ENCODE peak calls at places on chromosomes 12 and 14, in seven cellular contexts. V is bronchial epithelial cell, Q is GM12878, E is vagina, Y is lower leg skin, F is astrocyte of the spinal cord, L is left ventricle myocardium inferior. S is an unnamed sample.

GRCh38 chr12:103632554-103633216 is 45.6 kb downstream of the STAB2 start:
- DNase-seq in V (peak), Q (peak), E (no peak), Y (no peak), F (peak), L (no peak), S (peak)

GRCh38 chr12:76158518-76159321 is 74.2 kb upstream of the NAP1L1 start:
- DNase-seq in V (peak), Q (peak), E (no peak), Y (peak), F (peak), L (no peak), S (peak)

GRCh38 chr14:56131004-56131864 is 13.0 kb downstream of the PELI2 start:
- DNase-seq in V (no peak), Q (no peak), E (no peak), Y (no peak), F (no peak), L (no peak), S (no peak)

GRCh38 chr12:112973712-112974305 is 4.5 kb upstream of the OAS2 start:
- DNase-seq in V (no peak), Q (no peak), E (no peak), Y (no peak), F (no peak), L (no peak), S (no peak)

GRCh38 chr14:105042813-105043212 is 21.9 kb upstream of the CDCA4 start:
- DNase-seq in V (no peak), Q (no peak), E (no peak), Y (no peak), F (no peak), L (no peak), S (no peak)

GRCh38 chr12:90281156-90281868 is 572.7 kb upstream of the ATP2B1 start:
- DNase-seq in V (no peak), Q (no peak), E (no peak), Y (no peak), F (no peak), L (no peak), S (no peak)

GRCh38 chr12:10189653-10190052 is 10.8 kb downstream of the TMEM52B start:
- DNase-seq in V (no peak), Q (no peak), E (no peak), Y (no peak), F (no peak), L (peak), S (no peak)

GRCh38 chr12:65742481-65742971 is 81.8 kb upstream of the HMGA2 start:
- DNase-seq in V (no peak), Q (no peak), E (no peak), Y (no peak), F (peak), L (no peak), S (no peak)

GRCh38 chr14:101200650-101201516 is 297.4 kb upstream of the RTL1 start:
- DNase-seq in V (no peak), Q (no peak), E (peak), Y (no peak), F (no peak), L (no peak), S (no peak)

GRCh38 chr12:48677782-48678181 is 4.3 kb downstream of the KANSL2 start:
- DNase-seq in V (no peak), Q (no peak), E (no peak), Y (no peak), F (no peak), L (no peak), S (no peak)

GRCh38 chr12:21989819-21990412 is 48.7 kb upstream of the ABCC9 start:
- DNase-seq in V (peak), Q (no peak), E (no peak), Y (no peak), F (peak), L (no peak), S (no peak)

GRCh38 chr12:26195641-26196423 is 459 bp downstream of the SSPN start:
- DNase-seq in V (no peak), Q (no peak), E (no peak), Y (no peak), F (peak), L (peak), S (no peak)

GRCh38 chr14:99955826-99956455 is 109.3 kb upstream of the EVL start:
- DNase-seq in V (no peak), Q (no peak), E (no peak), Y (no peak), F (no peak), L (no peak), S (no peak)

GRCh38 chr14:43413094-43413493 is 1094.0 kb downstream of the FSCB start:
- DNase-seq in V (no peak), Q (no peak), E (no peak), Y (no peak), F (no peak), L (no peak), S (no peak)

DNA sequence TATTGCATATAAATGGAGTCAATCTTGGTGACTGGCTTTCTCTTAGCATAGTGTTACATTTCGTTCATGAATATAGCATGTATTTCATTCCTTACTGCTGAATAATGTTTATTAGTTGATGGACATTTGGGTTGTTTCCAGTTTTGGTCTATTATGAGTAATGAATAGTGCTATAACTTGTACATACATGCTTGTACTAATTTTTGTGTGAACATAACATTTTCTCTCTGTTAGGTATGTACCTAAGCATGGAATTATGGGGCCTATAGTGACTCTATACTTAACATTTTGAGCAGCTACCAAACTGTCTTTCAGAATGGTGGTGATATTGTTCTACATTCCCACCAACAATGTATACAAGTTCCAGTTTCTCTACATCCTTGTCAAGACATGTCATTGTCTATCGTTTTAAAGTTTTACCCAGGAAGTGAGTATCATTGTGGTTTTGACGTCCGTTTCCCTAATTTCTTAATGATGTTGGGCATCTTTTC is 23.1 kb downstream of the ATP2A2 start:
- DNase-seq in V (peak), Q (no peak), E (no peak), Y (no peak), F (no peak), L (no peak), S (no peak)
- H3K4me3 ChIP-seq in V (no peak), Q (no peak), E (no peak), Y (no peak), F (no peak), L (peak), S (no peak)

DNA sequence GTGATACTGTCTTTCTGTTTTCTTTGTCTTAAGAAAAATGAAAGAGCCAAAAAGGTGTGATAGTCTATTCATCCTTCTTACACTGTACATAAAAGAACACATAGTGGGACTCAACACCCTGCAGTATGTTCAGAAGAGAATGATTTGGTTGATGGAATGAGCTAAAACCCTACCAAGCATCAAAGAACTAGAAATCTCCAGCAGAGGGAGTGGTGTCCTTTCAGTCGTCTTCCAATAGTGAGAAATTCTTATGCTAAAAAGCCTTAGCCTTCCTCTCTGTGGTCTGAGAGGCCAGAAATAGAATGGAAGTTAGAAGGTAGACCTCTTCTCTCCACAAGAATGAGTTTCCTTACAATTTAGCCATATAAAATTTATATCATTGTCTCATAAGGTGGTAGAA is 393.4 kb upstream of the SEL1L start:
- DNase-seq in V (peak), Q (no peak), E (no peak), Y (no peak), F (no peak), L (no peak), S (no peak)
- TF ChIP-seq CTCF in V (no peak), Q (no peak), E (no peak), Y (no peak), F (no peak), L (peak), S (no peak)

GRCh38 chr12:43453761-43454160 is 98.2 kb downstream of the ADAMTS20 start:
- DNase-seq in V (no peak), Q (no peak), E (no peak), Y (no peak), F (no peak), L (no peak), S (no peak)
- H3K4me3 ChIP-seq in V (no peak), Q (no peak), E (no peak), Y (no peak), F (no peak), L (no peak), S (no peak)

DNA sequence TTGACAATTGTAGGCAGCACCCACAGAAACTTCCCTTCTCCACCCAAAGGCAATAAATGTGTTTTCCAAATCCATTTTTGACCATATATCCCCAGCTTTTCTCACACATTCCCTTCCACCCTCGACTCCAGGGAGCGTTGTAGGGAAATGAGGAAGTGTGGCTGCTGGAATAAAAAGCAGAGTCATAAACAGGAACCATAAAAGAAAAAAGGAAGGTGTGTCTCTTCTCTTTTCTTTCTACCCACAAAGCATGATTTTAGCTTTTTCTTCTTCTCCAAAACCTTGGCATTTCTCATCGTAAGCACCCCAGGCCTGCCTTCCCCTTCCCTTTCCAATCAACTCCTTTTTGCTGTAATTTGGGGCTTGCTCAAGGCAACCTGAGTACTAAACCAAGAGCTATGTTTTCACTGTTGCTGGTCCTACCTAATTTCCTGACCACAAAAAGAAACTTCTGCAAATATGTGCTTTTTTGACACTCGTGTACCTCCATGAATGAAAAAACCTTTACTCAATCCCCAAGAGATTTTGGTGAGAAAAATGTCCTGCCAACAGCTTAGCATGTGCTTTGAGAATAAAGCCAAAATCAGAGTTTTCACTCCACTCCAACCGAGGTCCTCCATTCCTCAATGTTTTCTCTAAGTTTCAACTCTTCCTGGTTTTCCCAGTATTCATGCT is 9.2 kb downstream of the PLBD1 start:
- DNase-seq in V (no peak), Q (no peak), E (no peak), Y (no peak), F (no peak), L (no peak), S (no peak)
- TF ChIP-seq CTCF in V (no peak), Q (no peak), E (no peak), Y (no peak), F (no peak), L (no peak), S (no peak)

DNA sequence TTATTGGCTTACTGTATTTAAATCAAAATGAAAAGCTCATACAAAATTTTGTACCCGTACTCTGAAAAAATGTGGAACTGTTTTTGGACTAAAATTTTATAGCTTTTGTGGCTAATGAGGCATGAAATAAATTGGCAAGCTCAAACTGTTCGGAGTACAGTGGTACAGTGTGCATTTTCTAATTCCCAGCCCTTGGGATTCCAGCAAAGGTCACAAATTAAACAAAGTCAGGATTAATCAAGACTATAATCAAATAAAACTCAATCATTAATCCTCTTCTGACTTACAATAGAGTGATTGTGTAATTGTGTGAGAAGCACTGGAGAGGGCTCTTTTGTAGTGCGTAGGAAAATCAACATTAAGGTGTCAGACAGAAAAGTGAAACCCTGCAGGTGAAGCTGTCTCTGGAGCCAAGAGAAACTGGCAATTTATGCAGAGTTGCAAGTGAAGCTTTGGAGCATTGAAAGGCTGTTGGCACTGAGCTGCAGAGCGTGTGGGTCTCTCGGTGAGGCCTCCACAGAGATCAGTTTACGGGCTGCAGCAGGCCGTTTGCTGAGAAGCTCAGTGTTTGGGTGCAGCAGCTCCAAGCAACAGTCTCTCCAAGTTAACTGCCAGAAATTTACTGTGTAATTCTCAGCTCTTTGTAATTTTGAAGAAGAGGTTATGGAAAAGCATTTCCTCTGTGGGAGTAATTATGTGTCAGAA is 275.9 kb downstream of the FBXL14 start:
- DNase-seq in V (peak), Q (no peak), E (no peak), Y (no peak), F (peak), L (no peak), S (no peak)
- H3K4me3 ChIP-seq in V (no peak), Q (no peak), E (no peak), Y (no peak), F (no peak), L (peak), S (no peak)

GRCh38 chr12:52327830-52328500 is 6.8 kb upstream of the KRT83 start:
- DNase-seq in V (no peak), Q (no peak), E (no peak), Y (no peak), F (no peak), L (no peak), S (no peak)
- TF ChIP-seq CTCF in V (no peak), Q (no peak), E (no peak), Y (no peak), F (no peak), L (no peak), S (no peak)

DNA sequence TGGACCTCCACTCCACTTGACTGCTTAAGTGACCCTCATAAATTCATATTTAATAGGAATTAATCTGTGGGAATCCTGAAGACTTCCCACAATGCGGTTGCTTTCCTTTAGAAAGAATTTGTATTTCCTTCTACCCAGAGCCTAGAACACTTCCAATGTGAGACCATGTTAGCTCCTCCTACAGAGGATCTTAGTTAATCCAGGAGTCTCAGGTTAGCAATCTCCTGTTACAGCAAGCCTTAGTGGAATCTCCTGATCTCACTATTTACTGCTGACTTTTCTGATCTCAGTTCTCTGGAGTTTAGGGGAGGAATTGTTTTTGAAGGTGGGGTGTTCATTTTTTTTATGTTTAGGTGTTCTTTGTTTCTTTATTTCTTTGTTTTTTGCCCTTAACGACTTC is 186.0 kb downstream of the SLC25A21 start:
- DNase-seq in V (peak), Q (no peak), E (no peak), Y (no peak), F (no peak), L (no peak), S (no peak)
- H3K4me3 ChIP-seq in V (no peak), Q (no peak), E (no peak), Y (no peak), F (no peak), L (no peak), S (no peak)

DNA sequence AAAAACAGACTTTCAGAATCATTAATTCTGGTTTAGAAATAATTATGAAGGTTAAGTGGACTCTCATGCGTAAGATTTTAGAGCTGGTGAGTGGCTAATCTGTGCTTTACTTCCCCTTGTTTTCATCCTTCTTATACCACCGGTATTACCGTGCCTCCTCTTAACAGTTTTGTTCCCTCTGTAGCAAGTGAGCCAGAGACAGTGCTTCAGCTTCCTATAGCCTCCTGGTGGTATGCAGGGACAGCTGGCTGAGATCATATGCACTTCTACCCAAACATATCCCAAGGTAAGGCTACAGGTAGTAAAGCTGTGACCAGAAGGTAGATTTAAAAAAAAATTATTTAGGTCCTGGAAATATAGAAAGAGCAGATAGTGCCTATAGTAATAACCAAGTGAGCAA is 55.2 kb downstream of the PDE3A start:
- DNase-seq in V (no peak), Q (no peak), E (no peak), Y (no peak), F (no peak), L (no peak), S (no peak)
- TF ChIP-seq CTCF in V (no peak), Q (no peak), E (no peak), Y (no peak), F (no peak), L (peak), S (no peak)